ENCODE peak calls at places on chromosome 12, in nine cellular contexts. J is H1, Q is astrocyte of the cerebellum, E is H7, W is M059J, O is HTR-8/SVneo, Z is glutamatergic neuron, Y is hippocampal formation, C is B cell. K is an unnamed sample.

GRCh38 chr12:94145231-94145979 is 3.0 kb upstream of the PLXNC1 start:
- DNase-seq in Y (peak), Q (peak), Z (no peak), O (peak), W (peak), J (no peak), C (peak), E (peak), K (no peak)

GRCh38 chr12:74076918-74077317 is 460.7 kb upstream of the ATXN7L3B start:
- DNase-seq in J (no peak), C (no peak), Y (no peak), O (no peak), Q (no peak), E (no peak), Z (no peak), W (no peak), K (no peak)

GRCh38 chr12:54126696-54127537 is 61.9 kb downstream of the SMUG1 start:
- DNase-seq in W (peak), C (peak), Y (no peak), Q (no peak), E (peak), O (no peak), Z (no peak), J (peak), K (no peak)

GRCh38 chr12:38736821-38737220 is 168.6 kb downstream of the CPNE8 start:
- DNase-seq in E (no peak), W (no peak), J (no peak), C (no peak), Y (no peak), Q (no peak), O (no peak), Z (no peak), K (no peak)

GRCh38 chr12:106308611-106309010 is 6.1 kb downstream of the TCP11L2 start:
- DNase-seq in Z (no peak), Y (no peak), J (no peak), E (no peak), Q (no peak), W (no peak), O (no peak), C (no peak), K (no peak)

GRCh38 chr12:110104188-110104969 is 19.8 kb upstream of the IFT81 start:
- DNase-seq in W (no peak), C (no peak), J (no peak), Y (no peak), O (no peak), E (no peak), Z (no peak), Q (no peak), K (no peak)

GRCh38 chr12:54417712-54418440 is 1.2 kb downstream of the ITGA5 start:
- DNase-seq in W (peak), E (peak), Z (no peak), C (peak), O (no peak), Y (no peak), Q (no peak), J (no peak), K (no peak)

GRCh38 chr12:1881936-1882335 is 36.5 kb downstream of the CACNA2D4 start:
- DNase-seq in C (no peak), O (no peak), Q (no peak), E (no peak), J (no peak), Y (no peak), Z (no peak), W (no peak), K (no peak)

GRCh38 chr12:2198542-2198941 is 145.8 kb downstream of the CACNA1C start:
- DNase-seq in W (no peak), Q (no peak), C (no peak), O (no peak), J (no peak), Y (no peak), E (peak), Z (no peak), K (no peak)

GRCh38 chr12:82858534-82858917 is 171.8 kb downstream of the TMTC2 start:
- DNase-seq in Q (no peak), E (no peak), Z (no peak), O (no peak), C (no peak), J (no peak), W (no peak), Y (no peak), K (no peak)

GRCh38 chr12:42186793-42187192 is 42.1 kb upstream of the GXYLT1 start:
- DNase-seq in Q (no peak), Z (no peak), J (no peak), C (peak), W (no peak), Y (no peak), E (no peak), O (no peak), K (peak)

GRCh38 chr12:62827855-62828254 is 107.1 kb downstream of the PPM1H start:
- DNase-seq in Y (no peak), E (no peak), C (no peak), O (no peak), Q (no peak), W (no peak), J (no peak), Z (no peak), K (no peak)

GRCh38 chr12:64258576-64258975 is 36.5 kb upstream of the KICS2 start:
- DNase-seq in C (no peak), E (no peak), O (no peak), W (peak), Z (no peak), Y (no peak), Q (no peak), J (no peak), K (no peak)

GRCh38 chr12:121513464-121514183 is 67.2 kb downstream of the KDM2B start:
- DNase-seq in W (peak), Q (no peak), E (peak), J (peak), C (no peak), Z (peak), Y (no peak), O (peak), K (peak)

GRCh38 chr12:121537814-121538698 is 42.8 kb downstream of the KDM2B start:
- DNase-seq in O (no peak), J (no peak), E (peak), Y (no peak), W (no peak), Z (no peak), C (peak), Q (no peak), K (peak)

GRCh38 chr12:113896841-113897240 is 69.3 kb downstream of the RBM19 start:
- DNase-seq in C (no peak), Z (no peak), J (no peak), W (no peak), E (no peak), Q (no peak), Y (no peak), O (no peak), K (no peak)

GRCh38 chr12:79406993-79407392 is 283.8 kb downstream of the PAWR start:
- DNase-seq in J (no peak), Z (no peak), E (no peak), Q (no peak), O (no peak), W (no peak), Y (no peak), C (no peak), K (no peak)

K was measured in GM10248.